ENCODE peak calls at places on chromosomes 2 and 18, in four cellular contexts. I is GM19239, G is EH, L is uterus. K is an unnamed sample.

GRCh38 chr2:170465241-170465640 is 249.9 kb upstream of the SP5 start:
- DNase-seq in I (no peak), L (no peak), G (peak), K (no peak)

GRCh38 chr2:74703373-74703772 is 49.3 kb downstream of the SEMA4F start:
- DNase-seq in I (no peak), G (no peak), L (no peak), K (no peak)

GRCh38 chr2:178325268-178325667 is 125.7 kb downstream of the PRKRA start:
- DNase-seq in G (no peak), I (no peak), L (no peak), K (no peak)

GRCh38 chr2:158463496-158464095 is 6.8 kb downstream of the PKP4 start:
- DNase-seq in I (no peak), L (no peak), G (peak), K (no peak)

GRCh38 chr2:175393851-175394250 is 212.3 kb upstream of the ATP5MC3 start:
- DNase-seq in G (no peak), I (no peak), L (no peak), K (no peak)

GRCh38 chr2:74573747-74574562 is 19.4 kb downstream of the DOK1 start:
- DNase-seq in I (no peak), G (peak), L (no peak), K (no peak)

GRCh38 chr18:62341423-62341920 is 16.4 kb downstream of the TNFRSF11A start:
- DNase-seq in L (no peak), I (no peak), G (no peak), K (no peak)

GRCh38 chr2:168149431-168149830 is 98.0 kb downstream of the STK39 start:
- DNase-seq in G (no peak), L (no peak), I (no peak), K (no peak)

GRCh38 chr18:46411862-46412690 is 244.9 kb downstream of the LOXHD1 start:
- DNase-seq in G (peak), I (no peak), L (peak), K (no peak)

GRCh38 chr2:48673581-48673980 is 55.9 kb downstream of the GTF2A1L start:
- DNase-seq in L (no peak), I (no peak), G (no peak), K (no peak)

GRCh38 chr2:174053285-174053684 is 88.1 kb upstream of the SP3 start:
- DNase-seq in I (no peak), G (no peak), L (no peak), K (no peak)

GRCh38 chr2:191170301-191170636 is 19.5 kb upstream of the STAT4 start:
- DNase-seq in G (peak), I (no peak), L (no peak), K (no peak)

GRCh38 chr2:67840460-67841068 is 222.2 kb downstream of the C1D start:
- DNase-seq in G (peak), I (no peak), L (peak), K (peak)

GRCh38 chr2:24304098-24304497 is 56.2 kb downstream of the ITSN2 start:
- DNase-seq in G (peak), L (peak), I (no peak), K (peak)

GRCh38 chr2:67997528-67998267 is 65.1 kb downstream of the C1D start:
- DNase-seq in L (no peak), I (no peak), G (peak), K (no peak)

GRCh38 chr2:219175928-219176817 is 552 bp downstream of the CNPPD1 start:
- DNase-seq in G (peak), L (no peak), I (no peak), K (peak)

GRCh38 chr2:20540587-20541304 is 93.9 kb downstream of the RHOB start:
- DNase-seq in I (no peak), L (no peak), G (no peak), K (no peak)

GRCh38 chr2:53275743-53276142 is 491.9 kb upstream of the CHAC2 start:
- DNase-seq in G (no peak), L (no peak), I (no peak), K (no peak)

GRCh38 chr2:240449764-240450531 is 14.5 kb downstream of the GPC1 start:
- DNase-seq in G (no peak), L (no peak), I (no peak), K (no peak)

GRCh38 chr2:65658871-65659270 is 226.5 kb upstream of the SPRED2 start:
- DNase-seq in G (peak), L (no peak), I (no peak), K (no peak)

GRCh38 chr2:72325592-72326422 is 178.1 kb upstream of the CYP26B1 start:
- DNase-seq in L (no peak), I (peak), G (peak), K (peak)